ENCODE peak calls at places on chromosomes 3 and 15, in eight cellular contexts. E is LoVo, F is Right ventricle myocardium superior, A is T47D, R is hypothalamus, T is MCF 10A, O is amygdala, P is HTR-8/SVneo. N is an unnamed sample.

GRCh38 chr3:154615451-154615850 is 185.5 kb upstream of the GPR149 start:
- DNase-seq in E (no peak), T (peak; percentile 21), P (no peak), O (no peak), R (no peak), F (no peak), A (no peak), N (no peak)

GRCh38 chr3:31908391-31909097 is 72.5 kb downstream of the OSBPL10 start:
- DNase-seq in R (no peak), E (no peak), A (no peak), O (no peak), F (no peak), P (no peak), T (peak; percentile 38), N (no peak)

GRCh38 chr15:100926971-100927756 is 8.0 kb downstream of the LRRK1 start:
- DNase-seq in P (no peak), E (no peak), O (no peak), A (no peak), R (no peak), F (no peak), T (no peak), N (no peak)

GRCh38 chr3:158098834-158099424 is 7.3 kb downstream of the SHOX2 start:
- DNase-seq in E (no peak), A (no peak), R (no peak), F (no peak), O (no peak), P (no peak), T (no peak), N (no peak)

GRCh38 chr15:87871130-87871737 is 385.3 kb downstream of the NTRK3 start:
- DNase-seq in T (peak; percentile 6), R (no peak), E (no peak), P (peak; percentile 20), A (no peak), F (no peak), O (no peak), N (no peak)

GRCh38 chr3:129688310-129688895 is 81.9 kb upstream of the PLXND1 start:
- DNase-seq in T (no peak), P (no peak), O (peak; percentile 68), R (peak; percentile 66), F (peak; percentile 90), A (peak; percentile 12), E (no peak), N (peak; percentile 81)

GRCh38 chr3:46449755-46450552 is 14.8 kb downstream of the LTF start:
- DNase-seq in P (no peak), F (no peak), T (peak; percentile 37), R (no peak), A (peak; percentile 30), E (peak; percentile 9), O (no peak), N (no peak)

GRCh38 chr3:39269528-39269927 is 10.3 kb downstream of the CX3CR1 start:
- DNase-seq in O (no peak), E (no peak), A (no peak), P (no peak), F (no peak), R (no peak), T (no peak), N (no peak)

GRCh38 chr3:4322635-4323034 is 19.5 kb downstream of the SETMAR start:
- DNase-seq in O (no peak), R (no peak), T (peak; percentile 95), P (no peak), A (no peak), E (no peak), F (no peak), N (no peak)

GRCh38 chr3:13588221-13588701 is 39.3 kb downstream of the FBLN2 start:
- DNase-seq in F (no peak), A (no peak), P (no peak), T (no peak), O (no peak), R (no peak), E (no peak), N (no peak)

GRCh38 chr15:27747997-27748396 is 351.1 kb downstream of the OCA2 start:
- DNase-seq in R (no peak), F (no peak), A (no peak), P (no peak), O (no peak), T (no peak), E (no peak), N (no peak)

GRCh38 chr15:58469432-58470353 is 37.9 kb downstream of the LIPC start:
- DNase-seq in A (no peak), O (no peak), P (peak; percentile 41), F (no peak), E (peak; percentile 90), R (no peak), T (peak; percentile 87), N (no peak)

GRCh38 chr3:184361932-184362667 is 590 bp downstream of the POLR2H start:
- DNase-seq in T (peak; percentile 75), E (peak; percentile 66), P (peak; percentile 67), O (peak; percentile 89), F (peak; percentile 81), A (peak; percentile 76), R (peak; percentile 65), N (no peak)

GRCh38 chr15:24858737-24859601 is 95.8 kb upstream of the SNRPN start:
- DNase-seq in E (no peak), P (no peak), R (no peak), T (no peak), A (no peak), O (no peak), F (no peak), N (no peak)

GRCh38 chr3:187368251-187368733 is at the start of gene RTP4:
- DNase-seq in T (peak; percentile 10), P (no peak), R (no peak), F (no peak), A (peak; percentile 21), O (no peak), E (peak; percentile 42), N (no peak)

GRCh38 chr3:127420355-127420655 is 132.5 kb upstream of the PRR20G start:
- DNase-seq in T (no peak), F (no peak), O (no peak), R (no peak), P (no peak), E (no peak), A (no peak), N (peak; percentile 70)